ENCODE peak calls at places on chromosomes 6 and 20, in nine cellular contexts. One of them, this sample, is unnamed.

GRCh38 chr20:33812673-33813462 is 1.7 kb downstream of the CHMP4B start:
- DNase-seq in central memory CD4-positive, alpha-beta T cell: no peak
- DNase-seq in body of pancreas: peak
- DNase-seq in NCI-H1417: no peak
- DNase-seq in Daoy: no peak
- DNase-seq in NCI-H345: no peak
- DNase-seq in COLO829: peak
- DNase-seq in T1000: no peak
- DNase-seq in skeletal muscle cell: no peak
- DNase-seq in this sample: peak

GRCh38 chr6:102848210-102848609 is 1454.7 kb downstream of the GRIK2 start:
- DNase-seq in central memory CD4-positive, alpha-beta T cell: no peak
- DNase-seq in body of pancreas: no peak
- DNase-seq in NCI-H1417: no peak
- DNase-seq in Daoy: no peak
- DNase-seq in NCI-H345: no peak
- DNase-seq in COLO829: no peak
- DNase-seq in T1000: no peak
- DNase-seq in skeletal muscle cell: no peak
- DNase-seq in this sample: no peak

GRCh38 chr6:103879800-103880199 is 979.9 kb downstream of the HACE1 start:
- DNase-seq in central memory CD4-positive, alpha-beta T cell: no peak
- DNase-seq in body of pancreas: no peak
- DNase-seq in NCI-H1417: no peak
- DNase-seq in Daoy: no peak
- DNase-seq in NCI-H345: no peak
- DNase-seq in COLO829: no peak
- DNase-seq in T1000: no peak
- DNase-seq in skeletal muscle cell: no peak
- DNase-seq in this sample: no peak

GRCh38 chr6:37131104-37131959 is 38.6 kb upstream of the PIM1 start:
- DNase-seq in central memory CD4-positive, alpha-beta T cell: no peak
- DNase-seq in body of pancreas: no peak
- DNase-seq in NCI-H1417: peak
- DNase-seq in Daoy: peak
- DNase-seq in NCI-H345: no peak
- DNase-seq in COLO829: no peak
- DNase-seq in T1000: no peak
- DNase-seq in skeletal muscle cell: no peak
- DNase-seq in this sample: peak

GRCh38 chr6:42049116-42049809 is 1.1 kb upstream of the TAF8 start:
- DNase-seq in central memory CD4-positive, alpha-beta T cell: peak
- DNase-seq in body of pancreas: no peak
- DNase-seq in NCI-H1417: no peak
- DNase-seq in Daoy: no peak
- DNase-seq in NCI-H345: no peak
- DNase-seq in COLO829: no peak
- DNase-seq in T1000: no peak
- DNase-seq in skeletal muscle cell: no peak
- DNase-seq in this sample: peak

GRCh38 chr6:24374612-24375011 is 16.8 kb upstream of the DCDC2 start:
- DNase-seq in central memory CD4-positive, alpha-beta T cell: no peak
- DNase-seq in body of pancreas: no peak
- DNase-seq in NCI-H1417: no peak
- DNase-seq in Daoy: no peak
- DNase-seq in NCI-H345: no peak
- DNase-seq in COLO829: no peak
- DNase-seq in T1000: no peak
- DNase-seq in skeletal muscle cell: no peak
- DNase-seq in this sample: no peak

GRCh38 chr6:119459207-119459974 is 109.8 kb upstream of the MAN1A1 start:
- DNase-seq in central memory CD4-positive, alpha-beta T cell: no peak
- DNase-seq in body of pancreas: no peak
- DNase-seq in NCI-H1417: no peak
- DNase-seq in Daoy: no peak
- DNase-seq in NCI-H345: no peak
- DNase-seq in COLO829: no peak
- DNase-seq in T1000: no peak
- DNase-seq in skeletal muscle cell: no peak
- DNase-seq in this sample: no peak

GRCh38 chr6:17475845-17476244 is 82.5 kb downstream of the CAP2 start:
- DNase-seq in central memory CD4-positive, alpha-beta T cell: no peak
- DNase-seq in body of pancreas: no peak
- DNase-seq in NCI-H1417: no peak
- DNase-seq in Daoy: no peak
- DNase-seq in NCI-H345: no peak
- DNase-seq in COLO829: no peak
- DNase-seq in T1000: no peak
- DNase-seq in skeletal muscle cell: no peak
- DNase-seq in this sample: no peak

GRCh38 chr6:71478834-71479541 is 190.4 kb downstream of the OGFRL1 start:
- DNase-seq in central memory CD4-positive, alpha-beta T cell: no peak
- DNase-seq in body of pancreas: no peak
- DNase-seq in NCI-H1417: no peak
- DNase-seq in Daoy: peak
- DNase-seq in NCI-H345: no peak
- DNase-seq in COLO829: peak
- DNase-seq in T1000: no peak
- DNase-seq in skeletal muscle cell: peak
- DNase-seq in this sample: no peak

GRCh38 chr6:166586424-166587156 is at the start of gene RAMACL:
- DNase-seq in central memory CD4-positive, alpha-beta T cell: peak
- DNase-seq in body of pancreas: peak
- DNase-seq in NCI-H1417: peak
- DNase-seq in Daoy: no peak
- DNase-seq in NCI-H345: no peak
- DNase-seq in COLO829: no peak
- DNase-seq in T1000: no peak
- DNase-seq in skeletal muscle cell: no peak
- DNase-seq in this sample: peak

GRCh38 chr6:28657756-28658465 is 132.2 kb downstream of the GPX5 start:
- DNase-seq in central memory CD4-positive, alpha-beta T cell: peak
- DNase-seq in body of pancreas: peak
- DNase-seq in NCI-H1417: no peak
- DNase-seq in Daoy: peak
- DNase-seq in NCI-H345: peak
- DNase-seq in COLO829: peak
- DNase-seq in T1000: peak
- DNase-seq in skeletal muscle cell: no peak
- DNase-seq in this sample: peak

GRCh38 chr20:57076202-57076651 is 190.2 kb downstream of the BMP7 start:
- DNase-seq in central memory CD4-positive, alpha-beta T cell: no peak
- DNase-seq in body of pancreas: no peak
- DNase-seq in NCI-H1417: no peak
- DNase-seq in Daoy: peak
- DNase-seq in NCI-H345: no peak
- DNase-seq in COLO829: no peak
- DNase-seq in T1000: peak
- DNase-seq in skeletal muscle cell: no peak
- DNase-seq in this sample: no peak

GRCh38 chr20:56698749-56699148 is 69.6 kb downstream of the TFAP2C start:
- DNase-seq in central memory CD4-positive, alpha-beta T cell: no peak
- DNase-seq in body of pancreas: no peak
- DNase-seq in NCI-H1417: no peak
- DNase-seq in Daoy: no peak
- DNase-seq in NCI-H345: no peak
- DNase-seq in COLO829: no peak
- DNase-seq in T1000: no peak
- DNase-seq in skeletal muscle cell: no peak
- DNase-seq in this sample: no peak

GRCh38 chr6:29451471-29452193 is 5.2 kb downstream of the OR11A1 start:
- DNase-seq in central memory CD4-positive, alpha-beta T cell: no peak
- DNase-seq in body of pancreas: no peak
- DNase-seq in NCI-H1417: no peak
- DNase-seq in Daoy: peak
- DNase-seq in NCI-H345: no peak
- DNase-seq in COLO829: no peak
- DNase-seq in T1000: no peak
- DNase-seq in skeletal muscle cell: no peak
- DNase-seq in this sample: no peak

GRCh38 chr6:108200631-108201030 is 34.8 kb downstream of the NR2E1 start:
- DNase-seq in central memory CD4-positive, alpha-beta T cell: no peak
- DNase-seq in body of pancreas: no peak
- DNase-seq in NCI-H1417: no peak
- DNase-seq in Daoy: peak
- DNase-seq in NCI-H345: no peak
- DNase-seq in COLO829: no peak
- DNase-seq in T1000: peak
- DNase-seq in skeletal muscle cell: peak
- DNase-seq in this sample: no peak

GRCh38 chr6:169795196-169795595 is 43.8 kb downstream of the ERMARD start:
- DNase-seq in central memory CD4-positive, alpha-beta T cell: no peak
- DNase-seq in body of pancreas: no peak
- DNase-seq in NCI-H1417: no peak
- DNase-seq in Daoy: no peak
- DNase-seq in NCI-H345: no peak
- DNase-seq in COLO829: no peak
- DNase-seq in T1000: no peak
- DNase-seq in skeletal muscle cell: no peak
- DNase-seq in this sample: no peak

GRCh38 chr6:150354754-150355571 is 13.8 kb upstream of the IYD start:
- DNase-seq in central memory CD4-positive, alpha-beta T cell: no peak
- DNase-seq in body of pancreas: no peak
- DNase-seq in NCI-H1417: no peak
- DNase-seq in Daoy: peak
- DNase-seq in NCI-H345: no peak
- DNase-seq in COLO829: no peak
- DNase-seq in T1000: no peak
- DNase-seq in skeletal muscle cell: no peak
- DNase-seq in this sample: no peak

GRCh38 chr20:36336838-36337478 is 30.8 kb downstream of the DLGAP4 start:
- DNase-seq in central memory CD4-positive, alpha-beta T cell: no peak
- DNase-seq in body of pancreas: no peak
- DNase-seq in NCI-H1417: no peak
- DNase-seq in Daoy: no peak
- DNase-seq in NCI-H345: no peak
- DNase-seq in COLO829: no peak
- DNase-seq in T1000: no peak
- DNase-seq in skeletal muscle cell: no peak
- DNase-seq in this sample: no peak

GRCh38 chr6:10585232-10585887 is 64.2 kb downstream of the GCNT2 start:
- DNase-seq in central memory CD4-positive, alpha-beta T cell: no peak
- DNase-seq in body of pancreas: no peak
- DNase-seq in NCI-H1417: no peak
- DNase-seq in Daoy: peak
- DNase-seq in NCI-H345: no peak
- DNase-seq in COLO829: no peak
- DNase-seq in T1000: no peak
- DNase-seq in skeletal muscle cell: no peak
- DNase-seq in this sample: no peak

GRCh38 chr6:167664678-167665445 is 161.8 kb upstream of the AFDN start:
- DNase-seq in central memory CD4-positive, alpha-beta T cell: no peak
- DNase-seq in body of pancreas: no peak
- DNase-seq in NCI-H1417: no peak
- DNase-seq in Daoy: no peak
- DNase-seq in NCI-H345: no peak
- DNase-seq in COLO829: no peak
- DNase-seq in T1000: no peak
- DNase-seq in skeletal muscle cell: no peak
- DNase-seq in this sample: no peak

GRCh38 chr20:58625585-58625984 is 25.5 kb upstream of the STX16 start:
- DNase-seq in central memory CD4-positive, alpha-beta T cell: no peak
- DNase-seq in body of pancreas: no peak
- DNase-seq in NCI-H1417: no peak
- DNase-seq in Daoy: no peak
- DNase-seq in NCI-H345: no peak
- DNase-seq in COLO829: no peak
- DNase-seq in T1000: no peak
- DNase-seq in skeletal muscle cell: no peak
- DNase-seq in this sample: no peak

GRCh38 chr20:7346026-7346425 is 578.5 kb downstream of the BMP2 start:
- DNase-seq in central memory CD4-positive, alpha-beta T cell: no peak
- DNase-seq in body of pancreas: no peak
- DNase-seq in NCI-H1417: no peak
- DNase-seq in Daoy: no peak
- DNase-seq in NCI-H345: no peak
- DNase-seq in COLO829: no peak
- DNase-seq in T1000: no peak
- DNase-seq in skeletal muscle cell: no peak
- DNase-seq in this sample: no peak

GRCh38 chr6:116060572-116061283 is at the start of gene FRK:
- DNase-seq in central memory CD4-positive, alpha-beta T cell: no peak
- DNase-seq in body of pancreas: peak
- DNase-seq in NCI-H1417: no peak
- DNase-seq in Daoy: peak
- DNase-seq in NCI-H345: no peak
- DNase-seq in COLO829: no peak
- DNase-seq in T1000: no peak
- DNase-seq in skeletal muscle cell: no peak
- DNase-seq in this sample: no peak

GRCh38 chr20:4484431-4485057 is 237.2 kb upstream of the PRND start:
- DNase-seq in central memory CD4-positive, alpha-beta T cell: no peak
- DNase-seq in body of pancreas: no peak
- DNase-seq in NCI-H1417: peak
- DNase-seq in Daoy: no peak
- DNase-seq in NCI-H345: peak
- DNase-seq in COLO829: no peak
- DNase-seq in T1000: no peak
- DNase-seq in skeletal muscle cell: no peak
- DNase-seq in this sample: no peak

GRCh38 chr6:36120979-36121706 is 9.2 kb upstream of the MAPK13 start:
- DNase-seq in central memory CD4-positive, alpha-beta T cell: no peak
- DNase-seq in body of pancreas: peak
- DNase-seq in NCI-H1417: no peak
- DNase-seq in Daoy: peak
- DNase-seq in NCI-H345: no peak
- DNase-seq in COLO829: no peak
- DNase-seq in T1000: no peak
- DNase-seq in skeletal muscle cell: no peak
- DNase-seq in this sample: peak

GRCh38 chr20:61073376-61073775 is 178.7 kb upstream of the CDH4 start:
- DNase-seq in central memory CD4-positive, alpha-beta T cell: no peak
- DNase-seq in body of pancreas: no peak
- DNase-seq in NCI-H1417: no peak
- DNase-seq in Daoy: peak
- DNase-seq in NCI-H345: no peak
- DNase-seq in COLO829: no peak
- DNase-seq in T1000: no peak
- DNase-seq in skeletal muscle cell: no peak
- DNase-seq in this sample: no peak

GRCh38 chr20:7161690-7162089 is 394.2 kb downstream of the BMP2 start:
- DNase-seq in central memory CD4-positive, alpha-beta T cell: no peak
- DNase-seq in body of pancreas: no peak
- DNase-seq in NCI-H1417: no peak
- DNase-seq in Daoy: no peak
- DNase-seq in NCI-H345: peak
- DNase-seq in COLO829: no peak
- DNase-seq in T1000: no peak
- DNase-seq in skeletal muscle cell: no peak
- DNase-seq in this sample: peak

GRCh38 chr20:4721719-4722118 is at the start of gene PRND:
- DNase-seq in central memory CD4-positive, alpha-beta T cell: no peak
- DNase-seq in body of pancreas: no peak
- DNase-seq in NCI-H1417: no peak
- DNase-seq in Daoy: peak
- DNase-seq in NCI-H345: no peak
- DNase-seq in COLO829: no peak
- DNase-seq in T1000: no peak
- DNase-seq in skeletal muscle cell: no peak
- DNase-seq in this sample: no peak

GRCh38 chr6:26362836-26363220 is 2.2 kb upstream of the BTN3A2 start:
- DNase-seq in central memory CD4-positive, alpha-beta T cell: no peak
- DNase-seq in body of pancreas: no peak
- DNase-seq in NCI-H1417: no peak
- DNase-seq in Daoy: no peak
- DNase-seq in NCI-H345: no peak
- DNase-seq in COLO829: no peak
- DNase-seq in T1000: no peak
- DNase-seq in skeletal muscle cell: no peak
- DNase-seq in this sample: no peak

GRCh38 chr20:20837574-20838021 is 125.2 kb upstream of the RALGAPA2 start:
- DNase-seq in central memory CD4-positive, alpha-beta T cell: no peak
- DNase-seq in body of pancreas: peak
- DNase-seq in NCI-H1417: peak
- DNase-seq in Daoy: peak
- DNase-seq in NCI-H345: peak
- DNase-seq in COLO829: peak
- DNase-seq in T1000: no peak
- DNase-seq in skeletal muscle cell: no peak
- DNase-seq in this sample: no peak

GRCh38 chr6:3315068-3315467 is 56.3 kb downstream of the PSMG4 start:
- DNase-seq in central memory CD4-positive, alpha-beta T cell: no peak
- DNase-seq in body of pancreas: no peak
- DNase-seq in NCI-H1417: no peak
- DNase-seq in Daoy: no peak
- DNase-seq in NCI-H345: no peak
- DNase-seq in COLO829: no peak
- DNase-seq in T1000: no peak
- DNase-seq in skeletal muscle cell: no peak
- DNase-seq in this sample: no peak

This sample was measured in mucosa of descending colon.